ENCODE peak calls at places on chromosomes 12 and 14, in four cellular contexts. One of them, this sample, is unnamed.

GRCh38 chr14:87805315-87805723 is 187.7 kb downstream of the GALC start:
- DNase-seq in mammary epithelial cell: peak
- DNase-seq in SK-N-SH: peak
- DNase-seq in GM23338: peak
- DNase-seq in this sample: peak

GRCh38 chr12:100324498-100324897 is 32.4 kb upstream of the SLC17A8 start:
- DNase-seq in mammary epithelial cell: no peak
- DNase-seq in SK-N-SH: no peak
- DNase-seq in GM23338: no peak
- DNase-seq in this sample: no peak

GRCh38 chr12:16347391-16348298 is at the start of gene MGST1:
- DNase-seq in mammary epithelial cell: peak
- DNase-seq in SK-N-SH: peak
- DNase-seq in GM23338: peak
- DNase-seq in this sample: peak

GRCh38 chr12:94900496-94900895 is 103.0 kb downstream of the NDUFA12 start:
- DNase-seq in mammary epithelial cell: no peak
- DNase-seq in SK-N-SH: no peak
- DNase-seq in GM23338: no peak
- DNase-seq in this sample: no peak

GRCh38 chr12:80551897-80552296 is 107.9 kb downstream of the PTPRQ start:
- DNase-seq in mammary epithelial cell: peak
- DNase-seq in SK-N-SH: no peak
- DNase-seq in GM23338: no peak
- DNase-seq in this sample: peak

GRCh38 chr14:37585101-37585479 is 10.0 kb downstream of the FOXA1 start:
- DNase-seq in mammary epithelial cell: no peak
- DNase-seq in SK-N-SH: no peak
- DNase-seq in GM23338: peak
- DNase-seq in this sample: peak

GRCh38 chr12:119673634-119674033 is 5.7 kb downstream of the PRKAB1 start:
- DNase-seq in mammary epithelial cell: no peak
- DNase-seq in SK-N-SH: no peak
- DNase-seq in GM23338: no peak
- DNase-seq in this sample: no peak

GRCh38 chr12:3622021-3622731 is 130.7 kb downstream of the CRACR2A start:
- DNase-seq in mammary epithelial cell: no peak
- DNase-seq in SK-N-SH: no peak
- DNase-seq in GM23338: no peak
- DNase-seq in this sample: no peak

GRCh38 chr14:92108345-92109254 is 2.2 kb upstream of the ATXN3 start:
- DNase-seq in mammary epithelial cell: no peak
- DNase-seq in SK-N-SH: no peak
- DNase-seq in GM23338: peak
- DNase-seq in this sample: no peak

GRCh38 chr14:92523752-92524151 is 10.2 kb downstream of the RIN3 start:
- DNase-seq in mammary epithelial cell: no peak
- DNase-seq in SK-N-SH: no peak
- DNase-seq in GM23338: no peak
- DNase-seq in this sample: no peak

DNA sequence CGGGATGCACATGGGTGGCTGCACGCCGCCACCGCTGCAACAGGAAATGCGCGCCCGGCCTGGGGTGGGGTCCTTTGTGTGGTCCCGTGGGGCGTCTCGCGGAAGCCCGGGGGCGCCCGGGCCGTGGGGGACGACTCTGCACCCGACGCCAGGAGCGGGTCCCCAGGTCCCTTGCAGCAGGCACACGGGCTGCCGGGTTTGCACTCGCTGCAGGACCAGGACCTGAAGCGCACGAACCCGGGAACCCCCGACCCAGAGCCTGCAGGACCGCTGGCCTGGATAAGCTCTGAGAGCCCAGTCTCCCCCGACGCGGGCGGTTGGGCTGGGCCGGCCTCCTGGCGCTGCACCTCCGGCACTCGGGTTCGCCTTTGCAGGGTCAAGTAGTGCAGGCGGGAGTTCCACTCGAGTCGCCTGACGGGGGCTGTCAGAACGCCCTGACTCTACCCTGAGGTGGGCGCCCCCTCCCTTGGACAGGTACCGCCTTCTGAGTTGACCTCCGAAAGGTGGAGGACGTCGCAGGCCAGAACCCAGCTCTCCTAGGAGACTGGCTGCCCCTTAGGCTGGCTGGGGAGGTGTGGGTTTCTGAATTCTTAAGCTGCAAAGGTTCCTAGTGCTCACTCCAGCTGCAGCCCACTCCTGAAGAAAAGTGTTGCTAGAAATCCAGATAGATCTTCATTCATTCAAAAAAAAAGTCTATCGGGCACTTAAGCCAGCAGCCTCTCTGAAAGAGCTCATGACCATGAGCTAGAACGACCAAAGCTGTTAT is 67.9 kb downstream of the RNF34 start:
- DNase-seq in mammary epithelial cell: no peak
- DNase-seq in SK-N-SH: no peak
- DNase-seq in GM23338: peak
- DNase-seq in this sample: peak
- H2AFZ ChIP-seq in mammary epithelial cell: peak
- H2AFZ ChIP-seq in SK-N-SH: no peak
- H2AFZ ChIP-seq in GM23338: peak
- H2AFZ ChIP-seq in this sample: peak

GRCh38 chr14:61559641-61560201 is 135.6 kb upstream of the HIF1A start:
- DNase-seq in mammary epithelial cell: no peak
- DNase-seq in SK-N-SH: peak
- DNase-seq in GM23338: peak
- DNase-seq in this sample: peak

GRCh38 chr14:61560323-61560722 is 135.0 kb upstream of the HIF1A start:
- DNase-seq in mammary epithelial cell: no peak
- DNase-seq in SK-N-SH: no peak
- DNase-seq in GM23338: no peak
- DNase-seq in this sample: peak

GRCh38 chr14:61561657-61562276 is 133.5 kb upstream of the HIF1A start:
- DNase-seq in mammary epithelial cell: peak
- DNase-seq in SK-N-SH: peak
- DNase-seq in GM23338: peak
- DNase-seq in this sample: peak

GRCh38 chr14:61562321-61563161 is 132.8 kb upstream of the HIF1A start:
- DNase-seq in mammary epithelial cell: peak
- DNase-seq in SK-N-SH: no peak
- DNase-seq in GM23338: no peak
- DNase-seq in this sample: peak

DNA sequence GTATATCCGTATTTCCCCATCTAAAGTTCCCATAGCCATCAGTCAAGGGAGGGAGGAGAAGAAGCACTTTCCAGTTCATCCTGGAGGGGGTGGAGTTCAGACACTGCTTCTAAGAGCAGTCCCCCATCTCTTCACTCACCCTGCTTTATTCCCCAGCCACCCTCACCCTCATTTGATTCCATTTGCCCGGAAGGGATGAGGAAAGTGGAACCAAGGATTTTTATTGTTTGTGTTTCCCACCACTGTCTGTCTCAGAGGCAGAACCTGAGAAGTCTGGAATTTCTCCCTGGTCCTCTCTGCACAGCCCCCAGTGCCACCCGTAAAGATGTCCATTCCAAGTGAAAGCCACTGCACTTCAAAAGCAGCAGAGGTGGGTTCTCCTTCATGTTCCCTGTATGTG is 134.2 kb upstream of the HIF1A start:
- DNase-seq in mammary epithelial cell: no peak
- DNase-seq in SK-N-SH: peak
- DNase-seq in GM23338: peak
- DNase-seq in this sample: no peak
- TF ChIP-seq CTCF in mammary epithelial cell: peak
- TF ChIP-seq CTCF in SK-N-SH: peak
- TF ChIP-seq CTCF in GM23338: peak
- TF ChIP-seq CTCF in this sample: no peak

GRCh38 chr12:118374909-118375308 is 1.4 kb upstream of the SUDS3 start:
- DNase-seq in mammary epithelial cell: no peak
- DNase-seq in SK-N-SH: no peak
- DNase-seq in GM23338: no peak
- DNase-seq in this sample: no peak
- H2AFZ ChIP-seq in mammary epithelial cell: no peak
- H2AFZ ChIP-seq in SK-N-SH: no peak
- H2AFZ ChIP-seq in GM23338: no peak
- H2AFZ ChIP-seq in this sample: no peak

DNA sequence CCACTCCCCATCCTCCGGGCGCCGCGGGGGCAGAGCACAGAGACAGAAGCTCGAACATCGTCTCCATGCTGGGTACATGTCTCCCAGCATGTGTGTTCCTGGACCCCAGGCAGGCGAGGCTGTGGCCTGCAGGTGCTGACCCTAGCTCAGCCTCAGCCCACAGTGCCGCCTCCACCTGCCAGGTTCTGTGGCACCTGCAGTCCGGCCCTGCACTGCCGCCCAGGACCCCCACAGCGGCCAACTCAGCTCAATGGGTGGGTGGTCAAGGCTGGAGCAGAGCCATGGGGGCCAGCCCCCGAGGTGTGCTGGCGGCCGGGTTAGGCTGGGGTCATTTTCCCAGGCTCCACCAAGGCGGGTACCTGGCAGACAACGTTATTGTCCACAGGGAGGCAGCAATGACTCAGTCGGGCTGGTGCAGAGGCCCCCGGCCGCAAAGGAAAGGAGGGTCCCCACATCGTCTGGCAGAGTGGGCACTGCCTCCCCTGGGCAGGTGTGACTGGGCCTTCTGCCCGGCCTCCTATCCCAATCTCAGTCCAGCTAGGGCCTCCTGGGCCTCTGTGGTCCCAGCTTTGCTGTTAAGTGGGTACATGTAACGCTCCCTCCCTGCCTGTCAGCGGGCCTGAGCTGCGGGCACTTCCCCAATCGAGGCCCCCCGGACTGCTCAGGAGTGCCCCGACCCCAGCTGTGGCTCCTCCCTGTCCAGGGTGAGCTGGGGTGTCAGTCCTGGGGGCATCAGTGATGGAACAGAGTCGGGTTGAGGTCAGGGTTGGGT is 20.2 kb upstream of the NUDT14 start:
- DNase-seq in mammary epithelial cell: no peak
- DNase-seq in SK-N-SH: no peak
- DNase-seq in GM23338: peak
- DNase-seq in this sample: no peak
- TF ChIP-seq CTCF in mammary epithelial cell: no peak
- TF ChIP-seq CTCF in SK-N-SH: no peak
- TF ChIP-seq CTCF in GM23338: peak
- TF ChIP-seq CTCF in this sample: no peak

DNA sequence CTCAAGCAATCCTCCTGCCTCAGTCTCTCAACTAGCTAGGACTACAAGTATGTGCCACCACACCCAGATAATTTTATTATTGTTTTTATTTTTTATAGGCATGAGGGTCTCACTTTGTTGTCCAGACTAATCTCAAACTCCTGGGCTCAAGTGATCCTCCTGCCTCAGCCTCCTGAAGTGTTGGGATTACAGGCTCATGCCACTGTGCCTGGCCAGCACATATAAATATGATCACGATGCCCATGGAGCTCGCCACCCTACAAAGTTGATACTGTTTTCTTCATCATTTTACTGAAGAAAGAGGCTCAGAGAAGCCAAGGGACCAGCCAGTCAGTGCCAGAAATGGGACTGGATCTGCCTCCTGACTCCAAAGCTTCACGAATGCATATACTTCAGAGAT is 53.1 kb downstream of the NFKBIA start:
- DNase-seq in mammary epithelial cell: no peak
- DNase-seq in SK-N-SH: no peak
- DNase-seq in GM23338: no peak
- DNase-seq in this sample: no peak
- H2AFZ ChIP-seq in mammary epithelial cell: no peak
- H2AFZ ChIP-seq in SK-N-SH: no peak
- H2AFZ ChIP-seq in GM23338: peak
- H2AFZ ChIP-seq in this sample: no peak